ENCODE peak calls at places on chromosome 1, in ten cellular contexts. One of them, this sample, is unnamed.

GRCh38 chr1:91885331-91885715 is 628 bp downstream of the TGFBR3 start:
- DNase-seq in PC-3: peak; percentile 9
- DNase-seq in cardiac fibroblast: no peak
- DNase-seq in thoracic aorta: no peak
- DNase-seq in keratinocyte: no peak
- DNase-seq in cardiac muscle cell: no peak
- DNase-seq in GM12865: peak; percentile 24
- DNase-seq in ovary: peak; percentile 47
- DNase-seq in fibroblast of lung: no peak
- DNase-seq in mesendoderm: no peak
- DNase-seq in this sample: peak; percentile 19

GRCh38 chr1:118325545-118326225 is 140.7 kb upstream of the SPAG17 start:
- DNase-seq in fibroblast of lung: no peak
- DNase-seq in ovary: no peak
- DNase-seq in cardiac muscle cell: no peak
- DNase-seq in thoracic aorta: no peak
- DNase-seq in GM12865: no peak
- DNase-seq in cardiac fibroblast: peak; percentile 31
- DNase-seq in mesendoderm: no peak
- DNase-seq in keratinocyte: no peak
- DNase-seq in PC-3: peak; percentile 79
- DNase-seq in this sample: peak; percentile 65

GRCh38 chr1:22142315-22143064 is 407 bp downstream of the WNT4 start:
- DNase-seq in ovary: no peak
- DNase-seq in PC-3: peak; percentile 30
- DNase-seq in cardiac fibroblast: peak; percentile 21
- DNase-seq in fibroblast of lung: no peak
- DNase-seq in cardiac muscle cell: no peak
- DNase-seq in mesendoderm: peak; percentile 58
- DNase-seq in thoracic aorta: no peak
- DNase-seq in GM12865: no peak
- DNase-seq in keratinocyte: no peak
- DNase-seq in this sample: no peak

GRCh38 chr1:96927125-96927524 is 205.5 kb downstream of the PTBP2 start:
- DNase-seq in PC-3: no peak
- DNase-seq in thoracic aorta: no peak
- DNase-seq in keratinocyte: no peak
- DNase-seq in ovary: no peak
- DNase-seq in cardiac muscle cell: peak; percentile 24
- DNase-seq in cardiac fibroblast: peak; percentile 71
- DNase-seq in fibroblast of lung: peak; percentile 75
- DNase-seq in GM12865: no peak
- DNase-seq in mesendoderm: peak; percentile 16
- DNase-seq in this sample: peak; percentile 67

GRCh38 chr1:11659748-11660147 is 4.3 kb upstream of the FBXO6 start:
- DNase-seq in ovary: no peak
- DNase-seq in mesendoderm: no peak
- DNase-seq in keratinocyte: no peak
- DNase-seq in thoracic aorta: no peak
- DNase-seq in fibroblast of lung: no peak
- DNase-seq in GM12865: no peak
- DNase-seq in cardiac fibroblast: no peak
- DNase-seq in cardiac muscle cell: no peak
- DNase-seq in PC-3: no peak
- DNase-seq in this sample: no peak

GRCh38 chr1:10304295-10304694 is 93.9 kb downstream of the KIF1B start:
- DNase-seq in keratinocyte: no peak
- DNase-seq in thoracic aorta: no peak
- DNase-seq in PC-3: no peak
- DNase-seq in cardiac fibroblast: no peak
- DNase-seq in ovary: no peak
- DNase-seq in fibroblast of lung: no peak
- DNase-seq in mesendoderm: no peak
- DNase-seq in cardiac muscle cell: no peak
- DNase-seq in GM12865: no peak
- DNase-seq in this sample: no peak

GRCh38 chr1:63322248-63322943 is at the start of gene FOXD3:
- DNase-seq in cardiac fibroblast: peak; percentile 45
- DNase-seq in cardiac muscle cell: peak; percentile 46
- DNase-seq in thoracic aorta: no peak
- DNase-seq in fibroblast of lung: peak; percentile 54
- DNase-seq in GM12865: peak; percentile 71
- DNase-seq in ovary: peak; percentile 16
- DNase-seq in mesendoderm: peak; percentile 87
- DNase-seq in PC-3: peak; percentile 65
- DNase-seq in keratinocyte: no peak
- DNase-seq in this sample: peak; percentile 49

GRCh38 chr1:26279598-26280332 is at the start of gene SH3BGRL3:
- DNase-seq in PC-3: peak; percentile 87
- DNase-seq in ovary: peak; percentile 83
- DNase-seq in mesendoderm: peak; percentile 93
- DNase-seq in keratinocyte: peak; percentile 46
- DNase-seq in fibroblast of lung: peak; percentile 82
- DNase-seq in GM12865: peak; percentile 90
- DNase-seq in cardiac muscle cell: peak; percentile 87
- DNase-seq in thoracic aorta: peak; percentile 61
- DNase-seq in cardiac fibroblast: peak; percentile 77
- DNase-seq in this sample: peak; percentile 76

GRCh38 chr1:18608534-18608933 is 22.1 kb upstream of the PAX7 start:
- DNase-seq in PC-3: peak; percentile 29
- DNase-seq in ovary: no peak
- DNase-seq in mesendoderm: no peak
- DNase-seq in thoracic aorta: no peak
- DNase-seq in cardiac muscle cell: no peak
- DNase-seq in keratinocyte: no peak
- DNase-seq in fibroblast of lung: no peak
- DNase-seq in cardiac fibroblast: no peak
- DNase-seq in GM12865: no peak
- DNase-seq in this sample: no peak

GRCh38 chr1:18603212-18603852 is 27.3 kb upstream of the PAX7 start:
- DNase-seq in mesendoderm: no peak
- DNase-seq in ovary: no peak
- DNase-seq in cardiac muscle cell: no peak
- DNase-seq in PC-3: no peak
- DNase-seq in cardiac fibroblast: no peak
- DNase-seq in thoracic aorta: no peak
- DNase-seq in fibroblast of lung: no peak
- DNase-seq in GM12865: no peak
- DNase-seq in keratinocyte: no peak
- DNase-seq in this sample: no peak

GRCh38 chr1:18607289-18607760 is 23.3 kb upstream of the PAX7 start:
- DNase-seq in cardiac muscle cell: no peak
- DNase-seq in mesendoderm: no peak
- DNase-seq in ovary: no peak
- DNase-seq in cardiac fibroblast: no peak
- DNase-seq in thoracic aorta: no peak
- DNase-seq in fibroblast of lung: no peak
- DNase-seq in PC-3: no peak
- DNase-seq in GM12865: no peak
- DNase-seq in keratinocyte: no peak
- DNase-seq in this sample: no peak

GRCh38 chr1:18602533-18603211 is 28.0 kb upstream of the PAX7 start:
- DNase-seq in mesendoderm: peak; percentile 44
- DNase-seq in thoracic aorta: no peak
- DNase-seq in cardiac fibroblast: no peak
- DNase-seq in cardiac muscle cell: no peak
- DNase-seq in PC-3: no peak
- DNase-seq in keratinocyte: no peak
- DNase-seq in ovary: no peak
- DNase-seq in fibroblast of lung: no peak
- DNase-seq in GM12865: no peak
- DNase-seq in this sample: peak; percentile 1

GRCh38 chr1:18606443-18607288 is 24.0 kb upstream of the PAX7 start:
- DNase-seq in thoracic aorta: no peak
- DNase-seq in GM12865: no peak
- DNase-seq in cardiac muscle cell: no peak
- DNase-seq in keratinocyte: no peak
- DNase-seq in PC-3: no peak
- DNase-seq in ovary: no peak
- DNase-seq in mesendoderm: no peak
- DNase-seq in cardiac fibroblast: no peak
- DNase-seq in fibroblast of lung: no peak
- DNase-seq in this sample: no peak
- H3K4me3 ChIP-seq in thoracic aorta: no peak overlapping the region
- H3K4me3 ChIP-seq in GM12865: no peak overlapping the region
- H3K4me3 ChIP-seq in cardiac muscle cell: no peak overlapping the region
- H3K4me3 ChIP-seq in keratinocyte: no peak overlapping the region
- H3K4me3 ChIP-seq in PC-3: no peak overlapping the region
- H3K4me3 ChIP-seq in ovary: no peak overlapping the region
- H3K4me3 ChIP-seq in mesendoderm: no peak overlapping the region
- H3K4me3 ChIP-seq in cardiac fibroblast: no peak overlapping the region
- H3K4me3 ChIP-seq in fibroblast of lung: no peak overlapping the region
- H3K4me3 ChIP-seq in this sample: no peak overlapping the region

GRCh38 chr1:212284332-212284743 is 872 bp upstream of the PPP2R5A start:
- DNase-seq in ovary: no peak
- DNase-seq in PC-3: no peak
- DNase-seq in cardiac fibroblast: peak; percentile 38
- DNase-seq in fibroblast of lung: peak; percentile 34
- DNase-seq in GM12865: no peak
- DNase-seq in cardiac muscle cell: peak; percentile 71
- DNase-seq in thoracic aorta: no peak
- DNase-seq in keratinocyte: no peak
- DNase-seq in mesendoderm: no peak
- DNase-seq in this sample: peak; percentile 40

GRCh38 chr1:212281589-212281988 is 3.6 kb upstream of the PPP2R5A start:
- DNase-seq in PC-3: no peak
- DNase-seq in thoracic aorta: no peak
- DNase-seq in GM12865: no peak
- DNase-seq in mesendoderm: no peak
- DNase-seq in keratinocyte: no peak
- DNase-seq in cardiac muscle cell: peak; percentile 88
- DNase-seq in ovary: no peak
- DNase-seq in fibroblast of lung: peak; percentile 88
- DNase-seq in cardiac fibroblast: peak; percentile 41
- DNase-seq in this sample: peak; percentile 56

GRCh38 chr1:212285685-212286436 is 651 bp downstream of the PPP2R5A start:
- DNase-seq in mesendoderm: peak; percentile 82
- DNase-seq in thoracic aorta: peak; percentile 28
- DNase-seq in fibroblast of lung: peak; percentile 38
- DNase-seq in ovary: peak; percentile 58
- DNase-seq in PC-3: peak; percentile 68
- DNase-seq in keratinocyte: no peak
- DNase-seq in cardiac muscle cell: peak; percentile 63
- DNase-seq in GM12865: peak; percentile 82
- DNase-seq in cardiac fibroblast: peak; percentile 48
- DNase-seq in this sample: peak; percentile 40

GRCh38 chr1:212284744-212285684 is at the start of gene PPP2R5A:
- DNase-seq in thoracic aorta: peak; percentile 95
- DNase-seq in ovary: peak; percentile 98
- DNase-seq in fibroblast of lung: peak; percentile 99
- DNase-seq in GM12865: peak; percentile 100
- DNase-seq in PC-3: peak; percentile 100
- DNase-seq in keratinocyte: peak; percentile 91
- DNase-seq in mesendoderm: peak; percentile 100
- DNase-seq in cardiac muscle cell: peak; percentile 100
- DNase-seq in cardiac fibroblast: peak; percentile 99
- DNase-seq in this sample: peak; percentile 98

GRCh38 chr1:212283741-212284140 is 1.5 kb upstream of the PPP2R5A start:
- DNase-seq in cardiac muscle cell: no peak
- DNase-seq in thoracic aorta: no peak
- DNase-seq in GM12865: no peak
- DNase-seq in ovary: no peak
- DNase-seq in mesendoderm: no peak
- DNase-seq in fibroblast of lung: no peak
- DNase-seq in cardiac fibroblast: no peak
- DNase-seq in keratinocyte: no peak
- DNase-seq in PC-3: peak; percentile 20
- DNase-seq in this sample: no peak
- H3K4me3 ChIP-seq in cardiac muscle cell: peak overlapping the region; percentile 51
- H3K4me3 ChIP-seq in thoracic aorta: no peak overlapping the region
- H3K4me3 ChIP-seq in GM12865: no peak overlapping the region
- H3K4me3 ChIP-seq in ovary: no peak overlapping the region
- H3K4me3 ChIP-seq in mesendoderm: no peak overlapping the region
- H3K4me3 ChIP-seq in fibroblast of lung: no peak overlapping the region
- H3K4me3 ChIP-seq in cardiac fibroblast: no peak overlapping the region
- H3K4me3 ChIP-seq in keratinocyte: no peak overlapping the region
- H3K4me3 ChIP-seq in PC-3: peak overlapping the region; percentile 72
- H3K4me3 ChIP-seq in this sample: no peak overlapping the region

DNA sequence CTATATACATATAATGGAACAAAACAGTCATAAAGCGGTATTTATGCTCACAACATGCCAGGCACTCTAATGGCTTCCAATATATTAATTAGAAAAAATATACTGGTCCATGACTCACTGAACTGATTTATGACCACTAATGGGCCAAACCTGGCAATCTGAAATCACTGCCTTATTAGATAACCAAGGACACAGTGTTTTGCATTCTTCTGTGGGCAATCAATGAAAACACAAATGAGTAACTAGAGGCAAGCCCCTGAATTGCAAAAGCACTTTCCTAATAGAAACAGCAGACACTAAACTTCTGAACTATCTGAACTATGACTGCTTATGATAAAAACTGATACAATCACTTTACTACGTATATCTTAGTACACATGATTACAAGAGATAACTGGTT is 3.5 kb downstream of the GCLM start:
- DNase-seq in ovary: no peak
- DNase-seq in fibroblast of lung: peak; percentile 43
- DNase-seq in GM12865: no peak
- DNase-seq in cardiac muscle cell: peak; percentile 21
- DNase-seq in mesendoderm: no peak
- DNase-seq in keratinocyte: no peak
- DNase-seq in PC-3: no peak
- DNase-seq in cardiac fibroblast: peak; percentile 47
- DNase-seq in thoracic aorta: no peak
- DNase-seq in this sample: peak; percentile 74
- H3K4me3 ChIP-seq in ovary: no peak overlapping the region
- H3K4me3 ChIP-seq in fibroblast of lung: no peak overlapping the region
- H3K4me3 ChIP-seq in GM12865: no peak overlapping the region
- H3K4me3 ChIP-seq in cardiac muscle cell: no peak overlapping the region
- H3K4me3 ChIP-seq in mesendoderm: no peak overlapping the region
- H3K4me3 ChIP-seq in keratinocyte: no peak overlapping the region
- H3K4me3 ChIP-seq in PC-3: peak overlapping the region; percentile 85
- H3K4me3 ChIP-seq in cardiac fibroblast: no peak overlapping the region
- H3K4me3 ChIP-seq in thoracic aorta: no peak overlapping the region
- H3K4me3 ChIP-seq in this sample: no peak overlapping the region

GRCh38 chr1:93668951-93669350 is 12.7 kb downstream of the BCAR3 start:
- DNase-seq in PC-3: no peak
- DNase-seq in keratinocyte: no peak
- DNase-seq in ovary: no peak
- DNase-seq in cardiac muscle cell: no peak
- DNase-seq in thoracic aorta: no peak
- DNase-seq in cardiac fibroblast: no peak
- DNase-seq in mesendoderm: no peak
- DNase-seq in fibroblast of lung: no peak
- DNase-seq in GM12865: no peak
- DNase-seq in this sample: no peak

GRCh38 chr1:93671090-93671743 is 10.4 kb downstream of the BCAR3 start:
- DNase-seq in cardiac muscle cell: no peak
- DNase-seq in keratinocyte: no peak
- DNase-seq in mesendoderm: peak; percentile 85
- DNase-seq in thoracic aorta: no peak
- DNase-seq in GM12865: no peak
- DNase-seq in PC-3: no peak
- DNase-seq in cardiac fibroblast: no peak
- DNase-seq in fibroblast of lung: no peak
- DNase-seq in ovary: no peak
- DNase-seq in this sample: no peak

GRCh38 chr1:93669369-93669768 is 12.3 kb downstream of the BCAR3 start:
- DNase-seq in fibroblast of lung: no peak
- DNase-seq in keratinocyte: no peak
- DNase-seq in cardiac muscle cell: peak; percentile 29
- DNase-seq in PC-3: no peak
- DNase-seq in GM12865: no peak
- DNase-seq in mesendoderm: no peak
- DNase-seq in cardiac fibroblast: peak; percentile 40
- DNase-seq in thoracic aorta: no peak
- DNase-seq in ovary: no peak
- DNase-seq in this sample: no peak

GRCh38 chr1:93672069-93672468 is 9.6 kb downstream of the BCAR3 start:
- DNase-seq in PC-3: peak; percentile 93
- DNase-seq in cardiac fibroblast: peak; percentile 92
- DNase-seq in cardiac muscle cell: peak; percentile 96
- DNase-seq in keratinocyte: no peak
- DNase-seq in GM12865: peak; percentile 24
- DNase-seq in thoracic aorta: no peak
- DNase-seq in mesendoderm: no peak
- DNase-seq in ovary: peak; percentile 71
- DNase-seq in fibroblast of lung: peak; percentile 95
- DNase-seq in this sample: peak; percentile 91

GRCh38 chr1:93670141-93670540 is 11.5 kb downstream of the BCAR3 start:
- DNase-seq in cardiac muscle cell: peak; percentile 90
- DNase-seq in keratinocyte: no peak
- DNase-seq in cardiac fibroblast: peak; percentile 91
- DNase-seq in thoracic aorta: no peak
- DNase-seq in mesendoderm: no peak
- DNase-seq in PC-3: peak; percentile 92
- DNase-seq in GM12865: no peak
- DNase-seq in fibroblast of lung: peak; percentile 74
- DNase-seq in ovary: peak; percentile 67
- DNase-seq in this sample: peak; percentile 93
- H3K4me3 ChIP-seq in cardiac muscle cell: no peak overlapping the region
- H3K4me3 ChIP-seq in keratinocyte: no peak overlapping the region
- H3K4me3 ChIP-seq in cardiac fibroblast: no peak overlapping the region
- H3K4me3 ChIP-seq in thoracic aorta: no peak overlapping the region
- H3K4me3 ChIP-seq in mesendoderm: no peak overlapping the region
- H3K4me3 ChIP-seq in PC-3: no peak overlapping the region
- H3K4me3 ChIP-seq in GM12865: no peak overlapping the region
- H3K4me3 ChIP-seq in fibroblast of lung: no peak overlapping the region
- H3K4me3 ChIP-seq in ovary: no peak overlapping the region
- H3K4me3 ChIP-seq in this sample: no peak overlapping the region